ENCODE peak calls at places on chromosomes 5 and 9, in four cellular contexts. One of them, this sample, is unnamed.
A peak's percentile ranks its signal among the peaks of the same experiment; 100 is the strongest.

GRCh38 chr9:85742630-85742928 is 825 bp upstream of the AGTPBP1 start:
- DNase-seq in H1: no peak
- DNase-seq in HepG2: no peak
- DNase-seq in K562: no peak
- DNase-seq in this sample: no peak

GRCh38 chr9:94014066-94014654 is 59.0 kb upstream of the BARX1 start:
- DNase-seq in H1: no peak
- DNase-seq in HepG2: peak; percentile 41
- DNase-seq in K562: peak; percentile 50
- DNase-seq in this sample: no peak

GRCh38 chr9:21974230-21974541 is 20.0 kb downstream of the CDKN2A start:
- DNase-seq in H1: no peak
- DNase-seq in HepG2: no peak
- DNase-seq in K562: no peak
- DNase-seq in this sample: no peak

GRCh38 chr5:76583163-76584047 is 39.8 kb downstream of the F2RL2 start:
- DNase-seq in H1: no peak
- DNase-seq in HepG2: no peak
- DNase-seq in K562: no peak
- DNase-seq in this sample: peak; percentile 16

GRCh38 chr9:78291240-78291915 is 5.5 kb upstream of the PSAT1 start:
- DNase-seq in H1: no peak
- DNase-seq in HepG2: no peak
- DNase-seq in K562: no peak
- DNase-seq in this sample: no peak

GRCh38 chr5:142494119-142494518 is 169.3 kb upstream of the SPRY4 start:
- DNase-seq in H1: no peak
- DNase-seq in HepG2: no peak
- DNase-seq in K562: no peak
- DNase-seq in this sample: no peak

GRCh38 chr9:121833061-121833460 is 181.6 kb downstream of the DAB2IP start:
- DNase-seq in H1: no peak
- DNase-seq in HepG2: no peak
- DNase-seq in K562: no peak
- DNase-seq in this sample: no peak

GRCh38 chr5:52469835-52470234 is 317.9 kb upstream of the ITGA1 start:
- DNase-seq in H1: no peak
- DNase-seq in HepG2: no peak
- DNase-seq in K562: no peak
- DNase-seq in this sample: no peak

GRCh38 chr5:136729901-136730355 is 364.6 kb upstream of the TRPC7 start:
- DNase-seq in H1: no peak
- DNase-seq in HepG2: no peak
- DNase-seq in K562: peak; percentile 10
- DNase-seq in this sample: peak; percentile 34

GRCh38 chr5:64814073-64814472 is 45.3 kb downstream of the CWC27 start:
- DNase-seq in H1: no peak
- DNase-seq in HepG2: no peak
- DNase-seq in K562: no peak
- DNase-seq in this sample: no peak

GRCh38 chr5:38600334-38601045 is 44.0 kb upstream of the LIFR start:
- DNase-seq in H1: no peak
- DNase-seq in HepG2: no peak
- DNase-seq in K562: no peak
- DNase-seq in this sample: no peak

GRCh38 chr5:103646698-103647614 is 84.4 kb upstream of the NUDT12 start:
- DNase-seq in H1: peak; percentile 58
- DNase-seq in HepG2: no peak
- DNase-seq in K562: no peak
- DNase-seq in this sample: no peak

GRCh38 chr5:170338933-170339779 is 41.6 kb upstream of the LCP2 start:
- DNase-seq in H1: no peak
- DNase-seq in HepG2: no peak
- DNase-seq in K562: peak; percentile 77
- DNase-seq in this sample: peak; percentile 13

GRCh38 chr5:94361161-94361560 is 257.2 kb downstream of the KIAA0825 start:
- DNase-seq in H1: no peak
- DNase-seq in HepG2: no peak
- DNase-seq in K562: no peak
- DNase-seq in this sample: no peak

GRCh38 chr5:94353605-94354004 is 264.8 kb downstream of the KIAA0825 start:
- DNase-seq in H1: no peak
- DNase-seq in HepG2: no peak
- DNase-seq in K562: no peak
- DNase-seq in this sample: no peak

GRCh38 chr5:94360382-94360781 is 258.0 kb downstream of the KIAA0825 start:
- DNase-seq in H1: no peak
- DNase-seq in HepG2: no peak
- DNase-seq in K562: no peak
- DNase-seq in this sample: no peak

GRCh38 chr5:94359880-94360279 is 258.5 kb downstream of the KIAA0825 start:
- DNase-seq in H1: no peak
- DNase-seq in HepG2: no peak
- DNase-seq in K562: no peak
- DNase-seq in this sample: no peak

GRCh38 chr5:94355817-94356216 is 262.6 kb downstream of the KIAA0825 start:
- DNase-seq in H1: no peak
- DNase-seq in HepG2: no peak
- DNase-seq in K562: no peak
- DNase-seq in this sample: no peak
- TF ChIP-seq SRF in H1: no peak
- TF ChIP-seq SRF in HepG2: no peak
- TF ChIP-seq SRF in K562: no peak
- TF ChIP-seq SRF in this sample: no peak

DNA sequence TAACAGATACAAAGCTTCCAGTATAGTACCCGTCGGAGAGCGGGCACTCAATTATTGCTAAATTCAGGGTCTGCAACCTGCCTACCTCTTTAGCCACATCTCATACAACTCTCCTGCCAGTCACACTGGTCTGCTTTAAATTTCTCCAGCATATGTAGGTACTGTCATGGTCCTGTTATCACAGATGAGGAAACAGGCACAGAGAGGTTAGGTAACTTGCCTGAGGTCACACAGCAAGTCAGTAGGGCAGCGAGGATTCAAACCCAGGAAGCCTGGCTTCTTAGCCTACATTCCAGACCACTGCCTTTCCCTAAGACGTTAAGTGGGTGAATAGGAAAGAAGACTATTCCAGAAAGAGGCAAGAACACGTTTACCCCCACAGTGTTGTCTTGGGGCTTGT is 186.0 kb upstream of the NFIB start:
- DNase-seq in H1: no peak
- DNase-seq in HepG2: no peak
- DNase-seq in K562: no peak
- DNase-seq in this sample: no peak
- TF ChIP-seq FOSL1 in H1: no peak
- TF ChIP-seq FOSL1 in HepG2: no peak
- TF ChIP-seq FOSL1 in K562: no peak
- TF ChIP-seq FOSL1 in this sample: no peak

DNA sequence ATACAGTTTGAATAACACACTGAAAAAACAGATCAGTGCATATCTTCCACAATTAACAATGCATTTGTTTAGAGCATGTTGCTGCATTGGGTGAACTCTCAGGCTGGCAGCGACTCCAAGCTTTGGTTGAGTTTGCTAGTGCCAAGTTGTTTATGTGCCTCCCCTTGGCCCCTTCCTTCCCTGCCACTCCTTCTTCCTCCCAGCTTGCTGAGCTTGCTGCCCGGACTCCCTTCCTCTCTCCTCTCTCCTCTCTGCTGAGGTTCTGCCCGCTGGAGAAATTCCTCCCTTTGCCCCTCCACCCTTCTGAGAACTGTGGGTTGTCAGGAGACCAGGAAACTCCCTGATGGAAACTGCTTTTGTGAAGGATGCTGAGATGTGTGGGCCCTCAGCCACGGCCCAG is 247.3 kb downstream of the PDZD2 start:
- DNase-seq in H1: no peak
- DNase-seq in HepG2: no peak
- DNase-seq in K562: no peak
- DNase-seq in this sample: no peak
- TF ChIP-seq SRF in H1: no peak
- TF ChIP-seq SRF in HepG2: no peak
- TF ChIP-seq SRF in K562: no peak
- TF ChIP-seq SRF in this sample: no peak

DNA sequence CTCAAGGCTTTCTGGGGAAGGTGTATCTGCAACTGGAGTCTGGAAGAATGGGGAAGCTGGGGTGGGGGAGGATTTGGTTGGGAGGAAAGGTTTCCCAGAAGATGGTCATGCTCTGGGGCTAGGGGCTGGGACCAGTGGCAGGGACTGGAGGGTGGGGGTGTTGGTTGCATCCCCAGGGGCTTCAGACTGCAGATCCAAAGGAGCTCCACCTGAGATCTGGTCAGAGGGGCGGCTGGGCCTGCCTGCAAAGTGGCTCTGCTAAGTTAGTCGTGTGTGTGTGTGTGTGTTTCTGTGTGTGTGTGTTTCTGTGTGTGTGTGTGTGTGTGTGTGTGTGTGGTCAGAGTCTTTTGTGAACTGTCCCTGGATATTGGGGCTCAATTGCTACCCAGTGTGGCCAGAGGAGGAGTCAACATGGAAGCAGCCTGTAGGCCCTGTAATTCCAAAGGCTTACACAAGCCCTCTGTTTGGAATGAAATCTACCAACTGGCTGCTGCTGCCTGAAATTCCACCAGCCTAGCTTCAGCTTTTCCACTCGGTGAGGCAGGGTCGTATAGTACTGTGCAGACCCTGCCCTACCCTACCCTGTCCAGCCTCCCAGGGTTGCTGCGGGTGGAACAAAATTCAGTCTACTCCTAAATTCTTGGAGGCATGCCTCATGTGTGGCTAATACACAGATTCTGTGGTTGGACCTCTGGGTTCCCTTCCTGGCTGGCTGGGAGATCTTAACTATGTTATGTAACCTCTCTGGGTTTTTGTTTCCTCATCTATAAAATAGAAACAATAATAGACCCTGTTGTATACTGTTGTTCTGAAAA is 12.5 kb upstream of the SYNPO start:
- DNase-seq in H1: no peak
- DNase-seq in HepG2: no peak
- DNase-seq in K562: no peak
- DNase-seq in this sample: no peak
- TF ChIP-seq FOSL1 in H1: no peak
- TF ChIP-seq FOSL1 in HepG2: no peak
- TF ChIP-seq FOSL1 in K562: no peak
- TF ChIP-seq FOSL1 in this sample: no peak

GRCh38 chr9:738209-738915 is 103.1 kb upstream of the DMRT1 start:
- DNase-seq in H1: no peak
- DNase-seq in HepG2: no peak
- DNase-seq in K562: no peak
- DNase-seq in this sample: peak; percentile 32
- TF ChIP-seq SRF in H1: no peak
- TF ChIP-seq SRF in HepG2: no peak
- TF ChIP-seq SRF in K562: no peak
- TF ChIP-seq SRF in this sample: no peak

DNA sequence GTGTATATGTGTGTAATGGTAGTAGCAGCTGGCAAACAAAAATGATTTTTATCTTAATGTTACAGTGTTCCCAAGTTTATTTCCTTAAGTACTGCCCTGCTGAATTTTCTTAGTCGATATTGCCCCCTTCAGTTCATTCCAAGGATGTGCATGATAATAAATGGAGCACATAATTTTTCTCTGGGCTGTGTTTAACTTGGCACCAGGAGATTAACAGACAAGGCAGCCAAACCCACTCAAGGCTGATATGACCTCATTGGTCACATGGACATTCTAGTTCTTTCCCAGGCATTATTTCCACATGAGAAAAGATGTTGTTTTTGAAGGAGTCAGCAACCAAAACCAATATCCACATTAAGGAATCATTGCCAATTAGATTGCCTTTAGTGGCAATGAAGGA is 61.8 kb downstream of the COX7C start:
- DNase-seq in H1: no peak
- DNase-seq in HepG2: peak; percentile 45
- DNase-seq in K562: peak; percentile 41
- DNase-seq in this sample: peak; percentile 55
- TF ChIP-seq FOSL1 in H1: no peak
- TF ChIP-seq FOSL1 in HepG2: no peak
- TF ChIP-seq FOSL1 in K562: no peak
- TF ChIP-seq FOSL1 in this sample: no peak

GRCh38 chr9:112025886-112026285 is 129.3 kb downstream of the UGCG start:
- DNase-seq in H1: no peak
- DNase-seq in HepG2: no peak
- DNase-seq in K562: no peak
- DNase-seq in this sample: no peak

GRCh38 chr9:112017878-112018277 is 121.3 kb downstream of the UGCG start:
- DNase-seq in H1: no peak
- DNase-seq in HepG2: no peak
- DNase-seq in K562: no peak
- DNase-seq in this sample: no peak

GRCh38 chr9:112015736-112016135 is 119.1 kb downstream of the UGCG start:
- DNase-seq in H1: no peak
- DNase-seq in HepG2: no peak
- DNase-seq in K562: no peak
- DNase-seq in this sample: no peak

GRCh38 chr9:112021742-112022141 is 125.1 kb downstream of the UGCG start:
- DNase-seq in H1: no peak
- DNase-seq in HepG2: no peak
- DNase-seq in K562: no peak
- DNase-seq in this sample: no peak

DNA sequence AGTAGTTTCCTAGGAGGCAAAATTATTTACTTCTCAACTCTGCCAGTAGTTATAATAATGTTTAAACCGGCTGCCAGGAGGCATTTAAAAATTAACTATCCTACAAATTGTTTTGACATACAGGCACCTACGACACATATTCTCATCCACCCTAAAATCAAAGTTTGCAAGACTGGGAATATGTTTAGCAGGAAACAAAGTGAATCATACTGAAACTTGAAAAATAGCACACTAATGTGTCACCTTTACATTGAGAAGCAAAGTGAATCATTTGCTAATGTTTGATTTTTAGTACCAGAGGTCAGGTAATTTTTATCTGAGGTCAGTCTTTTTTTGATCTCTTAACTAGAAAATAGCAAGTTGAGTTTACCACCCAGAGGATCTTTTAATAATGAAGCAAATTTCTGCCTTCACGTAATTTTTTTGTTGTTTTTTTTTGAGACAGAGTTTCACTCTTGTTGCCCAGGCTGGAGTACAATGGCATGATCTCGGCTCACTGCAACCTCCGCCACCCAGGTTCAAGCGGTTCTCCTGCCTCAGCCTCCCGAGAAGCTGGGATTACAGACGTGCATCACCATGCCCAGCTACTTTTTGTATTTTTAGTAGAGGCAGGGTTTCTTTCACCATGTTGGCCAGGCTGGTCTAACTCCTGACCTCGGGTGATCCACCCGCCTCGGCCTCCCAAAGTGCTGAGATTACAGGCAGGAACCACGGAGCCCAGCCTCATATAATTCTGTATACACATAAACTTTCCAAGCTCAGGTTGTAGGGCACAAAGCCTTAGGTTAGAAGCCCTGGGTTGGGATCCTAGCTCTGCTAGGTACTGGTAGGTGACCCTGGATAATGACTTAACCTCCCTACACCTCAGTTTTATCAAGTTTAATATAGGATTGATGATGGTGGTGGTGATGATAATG is 124.3 kb downstream of the UGCG start:
- DNase-seq in H1: no peak
- DNase-seq in HepG2: peak; percentile 13
- DNase-seq in K562: no peak
- DNase-seq in this sample: peak; percentile 19
- TF ChIP-seq SRF in H1: no peak
- TF ChIP-seq SRF in HepG2: no peak
- TF ChIP-seq SRF in K562: no peak
- TF ChIP-seq SRF in this sample: no peak